ENCODE peak calls at places on chromosome 4, in ten cellular contexts. A, P, X, I, B, S, K, J, R and L are unnamed samples.

GRCh38 chr4:176270669-176271068 is 1.6 kb upstream of the ASB5 start:
- DNase-seq in K (peak; percentile 98), J (peak; percentile 97), A (no peak), X (no peak), I (no peak), P (peak; percentile 83), S (no peak), B (peak; percentile 89), R (no peak), L (no peak)

GRCh38 chr4:38160487-38161207 is 200.4 kb downstream of the PTTG2 start:
- DNase-seq in A (no peak), B (peak; percentile 91), X (no peak), I (no peak), K (peak; percentile 99), J (peak; percentile 98), S (no peak), P (no peak), R (no peak), L (no peak)

GRCh38 chr4:5157721-5158390 is 106.6 kb downstream of the STK32B start:
- DNase-seq in X (no peak), A (no peak), P (no peak), J (no peak), B (peak; percentile 20), K (peak; percentile 92), R (no peak), I (no peak), S (no peak), L (no peak)

GRCh38 chr4:183634086-183634485 is 24.9 kb downstream of the RWDD4 start:
- DNase-seq in S (no peak), X (no peak), B (no peak), R (no peak), A (no peak), P (no peak), I (no peak), J (no peak), K (no peak), L (no peak)

GRCh38 chr4:73311428-73311827 is 52.8 kb upstream of the ANKRD17 start:
- DNase-seq in I (no peak), K (peak; percentile 43), R (no peak), X (no peak), P (no peak), B (peak; percentile 11), J (peak; percentile 62), S (no peak), A (no peak), L (no peak)

GRCh38 chr4:8274772-8275241 is 5.3 kb downstream of the HTRA3 start:
- DNase-seq in S (peak; percentile 79), X (peak; percentile 76), B (peak; percentile 97), I (peak; percentile 90), R (no peak), P (no peak), K (peak; percentile 96), A (peak; percentile 79), J (peak; percentile 95), L (peak; percentile 93)

GRCh38 chr4:2793578-2793919 is 664 bp downstream of the SH3BP2 start:
- DNase-seq in S (peak; percentile 93), R (peak; percentile 64), P (no peak), K (peak; percentile 44), X (peak; percentile 84), J (peak; percentile 48), A (peak; percentile 40), I (peak; percentile 69), B (no peak), L (peak; percentile 81)

GRCh38 chr4:96146686-96147085 is 306.8 kb downstream of the PDHA2 start:
- DNase-seq in K (no peak), J (peak; percentile 49), B (no peak), I (no peak), X (no peak), P (no peak), S (no peak), R (no peak), A (no peak), L (no peak)

GRCh38 chr4:110306363-110306762 is 107.9 kb upstream of the ELOVL6 start:
- DNase-seq in K (peak; percentile 5), R (no peak), S (no peak), P (no peak), A (no peak), J (peak; percentile 24), B (no peak), I (no peak), X (no peak), L (no peak)

GRCh38 chr4:1790005-1790404 is 3.1 kb upstream of the FGFR3 start:
- DNase-seq in J (no peak), K (no peak), R (no peak), I (no peak), P (no peak), X (no peak), A (no peak), S (no peak), B (no peak), L (no peak)

GRCh38 chr4:120293341-120293740 is 226.7 kb upstream of the MAD2L1 start:
- DNase-seq in K (peak; percentile 39), I (no peak), A (no peak), B (peak; percentile 59), P (no peak), S (no peak), J (peak; percentile 18), X (no peak), R (no peak), L (no peak)

GRCh38 chr4:109111031-109111430 is 191.4 kb downstream of the COL25A1 start:
- DNase-seq in S (no peak), R (no peak), A (no peak), X (no peak), I (no peak), J (no peak), K (no peak), P (no peak), B (no peak), L (no peak)

GRCh38 chr4:157810137-157810774 is 362.6 kb downstream of the GASK1B start:
- DNase-seq in A (no peak), I (no peak), P (no peak), S (no peak), K (no peak), X (no peak), R (no peak), B (no peak), J (no peak), L (no peak)

GRCh38 chr4:154911097-154911496 is 130.0 kb downstream of the RBM46 start:
- DNase-seq in X (no peak), J (peak; percentile 11), P (no peak), R (no peak), S (no peak), A (no peak), K (peak; percentile 4), I (no peak), B (no peak), L (no peak)

GRCh38 chr4:177117256-177117655 is 192.4 kb upstream of the NEIL3 start:
- DNase-seq in K (no peak), J (no peak), P (no peak), S (no peak), R (no peak), A (no peak), X (no peak), I (no peak), B (no peak), L (no peak)

GRCh38 chr4:153541426-153542096 is 75.4 kb downstream of the TMEM131L start:
- DNase-seq in K (peak; percentile 97), S (no peak), P (no peak), R (no peak), A (no peak), I (no peak), J (peak; percentile 92), X (no peak), B (peak; percentile 67), L (no peak)

GRCh38 chr4:40256329-40256728 is 59.5 kb downstream of the RHOH start:
- DNase-seq in J (no peak), A (no peak), X (no peak), I (no peak), R (no peak), S (no peak), K (no peak), P (no peak), B (no peak), L (no peak)
- TF ChIP-seq CTCF in J (no peak), A (no peak), X (no peak), I (no peak), R (no peak), S (no peak), K (no peak), P (no peak), B (no peak), L (no peak)

DNA sequence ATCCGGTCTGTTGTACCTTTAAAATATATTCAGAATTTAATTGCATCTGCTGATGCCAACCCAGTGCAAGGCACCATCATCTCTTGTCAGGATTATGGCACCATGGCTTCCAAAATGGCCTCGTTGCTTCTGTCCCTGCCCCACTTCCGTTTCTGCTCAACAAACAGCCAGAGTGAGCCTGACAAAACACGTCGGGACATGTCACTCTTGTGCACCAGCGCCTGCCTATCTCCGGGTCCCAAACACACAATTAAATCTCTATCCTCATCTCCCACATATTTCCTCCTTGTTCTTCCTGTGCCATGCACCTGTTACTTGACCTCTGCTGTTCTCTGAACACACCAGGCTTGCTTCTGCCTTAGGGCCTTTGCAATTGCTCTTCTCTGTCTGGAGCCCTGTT is 12.8 kb upstream of the CD38 start:
- DNase-seq in R (no peak), A (no peak), S (no peak), J (no peak), P (no peak), B (no peak), X (no peak), I (no peak), K (no peak), L (no peak)
- TF ChIP-seq CTCF in R (no peak), A (no peak), S (no peak), J (no peak), P (no peak), B (no peak), X (no peak), I (no peak), K (no peak), L (no peak)

DNA sequence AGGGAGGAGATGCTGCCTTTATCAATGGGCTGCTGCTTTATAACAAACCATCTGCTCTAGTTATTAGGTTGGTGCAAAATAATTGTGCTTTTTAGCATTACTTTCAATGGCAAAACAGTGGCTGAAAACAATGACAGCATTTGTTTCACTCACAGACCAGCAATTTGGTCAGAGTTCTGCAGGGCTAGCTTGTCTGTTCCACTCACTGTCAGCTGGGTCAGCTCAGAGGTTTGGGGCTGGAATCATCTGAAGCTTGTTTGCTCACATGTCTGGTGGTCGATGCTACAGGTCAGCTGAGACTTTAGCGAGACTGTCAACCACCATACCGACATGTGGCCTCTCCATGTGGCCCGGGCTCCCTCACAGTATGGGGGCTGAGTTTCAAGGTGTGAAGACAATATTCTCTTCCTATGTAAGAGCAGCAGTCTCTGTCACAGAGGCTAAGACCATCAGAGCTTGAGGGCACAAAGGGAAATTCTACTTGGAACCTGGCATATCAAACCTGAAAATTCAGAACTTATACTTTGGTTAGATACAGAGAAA is 81.3 kb upstream of the LIMCH1 start:
- DNase-seq in X (no peak), K (no peak), P (no peak), I (no peak), B (no peak), R (no peak), S (peak; percentile 37), A (no peak), J (no peak), L (no peak)
- TF ChIP-seq CTCF in X (no peak), K (no peak), P (no peak), I (no peak), B (no peak), R (no peak), S (no peak), A (no peak), J (no peak), L (no peak)

DNA sequence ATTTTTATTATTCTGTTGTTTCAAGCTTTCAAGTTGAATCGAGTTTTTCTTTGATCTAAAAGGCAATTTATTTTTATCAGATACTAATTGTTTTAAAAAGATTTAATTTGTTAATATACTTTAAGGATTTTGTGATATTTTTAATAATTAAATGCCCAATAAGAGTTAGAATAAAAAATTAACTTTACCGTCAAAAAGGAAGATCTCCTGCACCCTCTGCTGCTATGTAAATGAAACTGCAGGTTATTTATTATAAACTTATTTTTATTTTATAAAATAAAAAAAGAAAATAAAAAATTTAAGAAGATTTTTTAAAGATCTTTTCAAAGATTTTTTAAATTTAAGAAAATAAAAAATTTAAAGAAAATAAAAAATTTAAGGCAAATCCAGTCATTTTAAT is 166.1 kb downstream of the CCSER1 start:
- DNase-seq in S (no peak), J (peak; percentile 57), R (no peak), X (no peak), K (peak; percentile 4), B (no peak), I (no peak), P (no peak), A (no peak), L (no peak)
- TF ChIP-seq CTCF in S (no peak), J (peak; percentile 57), R (peak; percentile 96), X (peak; percentile 52), K (peak; percentile 44), B (peak; percentile 41), I (no peak), P (no peak), A (peak; percentile 73), L (peak; percentile 64)